ENCODE peak calls at places on chromosomes 16 and 17, in four cellular contexts. D, P, T and G are unnamed samples.

GRCh38 chr17:73599599-73599998 is 44.6 kb downstream of the SDK2 start:
- DNase-seq in D (no peak), P (no peak), T (no peak), G (no peak)

GRCh38 chr17:70168044-70168978 is 1.0 kb upstream of the KCNJ2 start:
- DNase-seq in D (peak), P (no peak), T (peak), G (peak)

GRCh38 chr16:84475643-84476240 is 28.7 kb downstream of the MEAK7 start:
- DNase-seq in D (no peak), P (no peak), T (no peak), G (no peak)

GRCh38 chr17:72462396-72462795 is 341.6 kb downstream of the SOX9 start:
- DNase-seq in D (no peak), P (no peak), T (peak), G (no peak)

GRCh38 chr17:78132767-78133178 is 2.2 kb downstream of the TMC8 start:
- DNase-seq in D (no peak), P (no peak), T (no peak), G (no peak)

GRCh38 chr16:82034981-82035612 is at the start of gene HSD17B2:
- DNase-seq in D (peak), P (no peak), T (no peak), G (no peak)

GRCh38 chr17:51435641-51436091 is 175.3 kb downstream of the UTP18 start:
- DNase-seq in D (peak), P (peak), T (peak), G (peak)

GRCh38 chr16:65876200-65876498 is 490.3 kb upstream of the CDH5 start:
- DNase-seq in D (no peak), P (no peak), T (peak), G (peak)

GRCh38 chr16:81545470-81546175 is 101.0 kb downstream of the CMIP start:
- DNase-seq in D (no peak), P (no peak), T (no peak), G (no peak)